ENCODE peak calls at places on chromosome 17, in ten cellular contexts. One of them, this sample, is unnamed.

GRCh38 chr17:19331134-19331533 is 31.4 kb downstream of the B9D1 start:
- DNase-seq in A549: no peak
- DNase-seq in IMR-90: peak
- DNase-seq in tibial nerve: no peak
- DNase-seq in Peyer's patch: no peak
- DNase-seq in heart left ventricle: no peak
- DNase-seq in body of pancreas: no peak
- DNase-seq in ovary: peak
- DNase-seq in GM12891: no peak
- DNase-seq in prostate gland: no peak
- DNase-seq in this sample: peak

GRCh38 chr17:42675348-42675983 is 1.3 kb downstream of the PLEKHH3 start:
- DNase-seq in A549: no peak
- DNase-seq in IMR-90: no peak
- DNase-seq in tibial nerve: no peak
- DNase-seq in Peyer's patch: no peak
- DNase-seq in heart left ventricle: peak
- DNase-seq in body of pancreas: peak
- DNase-seq in ovary: peak
- DNase-seq in GM12891: no peak
- DNase-seq in prostate gland: peak
- DNase-seq in this sample: no peak

GRCh38 chr17:39664581-39665561 is at the start of gene TCAP:
- DNase-seq in A549: no peak
- DNase-seq in IMR-90: no peak
- DNase-seq in tibial nerve: no peak
- DNase-seq in Peyer's patch: no peak
- DNase-seq in heart left ventricle: peak
- DNase-seq in body of pancreas: no peak
- DNase-seq in ovary: no peak
- DNase-seq in GM12891: no peak
- DNase-seq in prostate gland: no peak
- DNase-seq in this sample: no peak

GRCh38 chr17:40303009-40303657 is 5.8 kb upstream of the RARA start:
- DNase-seq in A549: peak
- DNase-seq in IMR-90: peak
- DNase-seq in tibial nerve: peak
- DNase-seq in Peyer's patch: peak
- DNase-seq in heart left ventricle: peak
- DNase-seq in body of pancreas: peak
- DNase-seq in ovary: no peak
- DNase-seq in GM12891: no peak
- DNase-seq in prostate gland: no peak
- DNase-seq in this sample: no peak

GRCh38 chr17:37512442-37513070 is 22.9 kb downstream of the DUSP14 start:
- DNase-seq in A549: no peak
- DNase-seq in IMR-90: no peak
- DNase-seq in tibial nerve: no peak
- DNase-seq in Peyer's patch: no peak
- DNase-seq in heart left ventricle: no peak
- DNase-seq in body of pancreas: no peak
- DNase-seq in ovary: no peak
- DNase-seq in GM12891: no peak
- DNase-seq in prostate gland: no peak
- DNase-seq in this sample: no peak

GRCh38 chr17:4806770-4807533 is at the start of gene PLD2:
- DNase-seq in A549: peak
- DNase-seq in IMR-90: peak
- DNase-seq in tibial nerve: peak
- DNase-seq in Peyer's patch: peak
- DNase-seq in heart left ventricle: peak
- DNase-seq in body of pancreas: peak
- DNase-seq in ovary: peak
- DNase-seq in GM12891: peak
- DNase-seq in prostate gland: peak
- DNase-seq in this sample: peak

GRCh38 chr17:60153606-60154355 is 4.0 kb downstream of the CA4 start:
- DNase-seq in A549: no peak
- DNase-seq in IMR-90: no peak
- DNase-seq in tibial nerve: no peak
- DNase-seq in Peyer's patch: no peak
- DNase-seq in heart left ventricle: no peak
- DNase-seq in body of pancreas: no peak
- DNase-seq in ovary: no peak
- DNase-seq in GM12891: no peak
- DNase-seq in prostate gland: no peak
- DNase-seq in this sample: no peak

GRCh38 chr17:7466644-7467341 is 12.6 kb downstream of the ZBTB4 start:
- DNase-seq in A549: no peak
- DNase-seq in IMR-90: peak
- DNase-seq in tibial nerve: peak
- DNase-seq in Peyer's patch: no peak
- DNase-seq in heart left ventricle: peak
- DNase-seq in body of pancreas: peak
- DNase-seq in ovary: peak
- DNase-seq in GM12891: no peak
- DNase-seq in prostate gland: no peak
- DNase-seq in this sample: no peak

GRCh38 chr17:55689672-55690071 is 33.0 kb downstream of the TMEM100 start:
- DNase-seq in A549: no peak
- DNase-seq in IMR-90: no peak
- DNase-seq in tibial nerve: no peak
- DNase-seq in Peyer's patch: no peak
- DNase-seq in heart left ventricle: no peak
- DNase-seq in body of pancreas: no peak
- DNase-seq in ovary: no peak
- DNase-seq in GM12891: no peak
- DNase-seq in prostate gland: no peak
- DNase-seq in this sample: no peak

GRCh38 chr17:1399679-1400512 is at the start of gene YWHAE:
- DNase-seq in A549: peak
- DNase-seq in IMR-90: peak
- DNase-seq in tibial nerve: peak
- DNase-seq in Peyer's patch: peak
- DNase-seq in heart left ventricle: peak
- DNase-seq in body of pancreas: peak
- DNase-seq in ovary: peak
- DNase-seq in GM12891: peak
- DNase-seq in prostate gland: peak
- DNase-seq in this sample: peak
- TF ChIP-seq POLR2A in A549: peak
- TF ChIP-seq POLR2A in IMR-90: peak
- TF ChIP-seq POLR2A in tibial nerve: peak
- TF ChIP-seq POLR2A in Peyer's patch: peak
- TF ChIP-seq POLR2A in heart left ventricle: peak
- TF ChIP-seq POLR2A in body of pancreas: peak
- TF ChIP-seq POLR2A in ovary: peak
- TF ChIP-seq POLR2A in GM12891: peak
- TF ChIP-seq POLR2A in prostate gland: peak
- TF ChIP-seq POLR2A in this sample: peak

GRCh38 chr17:28646039-28646754 is 1.2 kb upstream of the BLTP2 start:
- DNase-seq in A549: no peak
- DNase-seq in IMR-90: no peak
- DNase-seq in tibial nerve: peak
- DNase-seq in Peyer's patch: peak
- DNase-seq in heart left ventricle: no peak
- DNase-seq in body of pancreas: peak
- DNase-seq in ovary: peak
- DNase-seq in GM12891: no peak
- DNase-seq in prostate gland: no peak
- DNase-seq in this sample: no peak

GRCh38 chr17:28643979-28644781 is 778 bp downstream of the BLTP2 start:
- DNase-seq in A549: peak
- DNase-seq in IMR-90: peak
- DNase-seq in tibial nerve: peak
- DNase-seq in Peyer's patch: peak
- DNase-seq in heart left ventricle: no peak
- DNase-seq in body of pancreas: peak
- DNase-seq in ovary: no peak
- DNase-seq in GM12891: peak
- DNase-seq in prostate gland: peak
- DNase-seq in this sample: peak

GRCh38 chr17:28641579-28641978 is 3.4 kb downstream of the BLTP2 start:
- DNase-seq in A549: no peak
- DNase-seq in IMR-90: no peak
- DNase-seq in tibial nerve: no peak
- DNase-seq in Peyer's patch: no peak
- DNase-seq in heart left ventricle: no peak
- DNase-seq in body of pancreas: no peak
- DNase-seq in ovary: no peak
- DNase-seq in GM12891: no peak
- DNase-seq in prostate gland: no peak
- DNase-seq in this sample: no peak

GRCh38 chr17:28645576-28645939 is 600 bp upstream of the BLTP2 start:
- DNase-seq in A549: no peak
- DNase-seq in IMR-90: no peak
- DNase-seq in tibial nerve: no peak
- DNase-seq in Peyer's patch: no peak
- DNase-seq in heart left ventricle: no peak
- DNase-seq in body of pancreas: no peak
- DNase-seq in ovary: no peak
- DNase-seq in GM12891: no peak
- DNase-seq in prostate gland: no peak
- DNase-seq in this sample: no peak

DNA sequence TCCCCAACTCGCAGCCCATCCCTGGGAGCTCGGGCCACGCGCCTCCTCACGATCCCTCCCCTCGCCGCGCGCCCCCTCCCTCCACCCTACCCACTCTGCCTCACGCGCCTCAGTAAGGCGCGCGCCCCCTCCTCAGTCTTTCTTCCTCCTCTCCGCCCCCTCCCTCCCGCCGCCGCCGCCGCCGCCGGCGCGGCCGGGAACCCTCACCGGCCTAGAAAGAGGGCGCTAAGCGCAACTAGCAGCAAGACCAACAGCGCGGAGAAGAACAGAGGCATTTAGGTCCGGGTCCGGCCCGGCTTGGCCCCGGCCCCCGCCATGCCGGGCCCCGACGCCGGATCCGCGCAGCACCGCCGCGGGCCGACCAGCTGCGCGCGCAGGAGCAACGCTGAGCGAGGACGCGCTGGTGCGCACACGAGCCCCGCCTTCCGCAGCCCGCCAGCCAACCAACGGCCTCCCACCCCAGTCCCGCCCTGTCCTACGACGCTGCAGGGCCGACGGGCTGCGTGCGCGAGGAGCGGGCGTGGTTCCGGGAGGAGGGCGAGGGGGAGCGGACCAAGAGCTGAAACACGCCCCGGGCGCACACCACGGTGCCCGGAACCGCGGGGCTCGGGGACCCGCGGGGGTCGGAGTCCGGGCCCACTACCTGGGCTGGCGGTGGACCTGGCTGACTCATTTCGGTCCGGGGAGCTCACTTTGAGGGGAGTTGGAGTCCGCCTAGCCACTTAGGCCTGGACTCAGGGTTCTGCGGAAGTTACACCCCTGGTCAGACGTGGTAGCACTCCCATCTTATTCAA is at the start of gene BLTP2:
- DNase-seq in A549: peak
- DNase-seq in IMR-90: peak
- DNase-seq in tibial nerve: peak
- DNase-seq in Peyer's patch: peak
- DNase-seq in heart left ventricle: peak
- DNase-seq in body of pancreas: peak
- DNase-seq in ovary: peak
- DNase-seq in GM12891: peak
- DNase-seq in prostate gland: peak
- DNase-seq in this sample: peak
- TF ChIP-seq POLR2A in A549: peak
- TF ChIP-seq POLR2A in IMR-90: peak
- TF ChIP-seq POLR2A in tibial nerve: peak
- TF ChIP-seq POLR2A in Peyer's patch: peak
- TF ChIP-seq POLR2A in heart left ventricle: peak
- TF ChIP-seq POLR2A in body of pancreas: peak
- TF ChIP-seq POLR2A in ovary: peak
- TF ChIP-seq POLR2A in GM12891: peak
- TF ChIP-seq POLR2A in prostate gland: peak
- TF ChIP-seq POLR2A in this sample: peak

DNA sequence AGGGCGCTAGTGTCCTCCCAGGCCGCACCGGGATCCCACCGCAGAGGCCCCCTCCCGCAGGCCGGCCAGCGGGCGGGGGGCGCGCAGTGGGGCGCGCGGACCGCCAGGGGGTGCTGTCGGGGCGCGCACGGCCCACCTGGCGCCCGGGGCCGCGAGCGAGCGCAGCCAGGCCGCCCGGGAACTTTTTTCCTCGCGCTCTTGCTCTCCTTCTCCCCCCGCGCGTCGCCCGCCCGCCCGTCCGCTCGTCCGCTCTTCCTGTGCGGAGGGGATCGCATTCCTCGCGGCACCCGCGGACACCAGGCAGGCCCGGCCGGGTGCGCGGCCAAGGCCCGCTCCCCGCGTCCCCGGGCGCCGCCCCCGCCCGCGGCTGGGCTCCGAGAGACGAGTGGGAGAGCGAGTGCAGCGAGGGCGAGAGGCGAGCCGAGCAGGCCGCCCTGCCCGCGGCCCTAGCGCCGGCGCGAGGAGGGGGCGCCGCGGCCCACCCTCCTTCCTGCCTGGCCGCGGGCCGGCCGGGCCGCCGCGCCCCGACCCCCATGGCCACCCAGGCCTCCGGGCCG is at the start of gene RAI1:
- DNase-seq in A549: peak
- DNase-seq in IMR-90: peak
- DNase-seq in tibial nerve: peak
- DNase-seq in Peyer's patch: peak
- DNase-seq in heart left ventricle: peak
- DNase-seq in body of pancreas: peak
- DNase-seq in ovary: peak
- DNase-seq in GM12891: peak
- DNase-seq in prostate gland: peak
- DNase-seq in this sample: peak
- TF ChIP-seq POLR2A in A549: peak
- TF ChIP-seq POLR2A in IMR-90: peak
- TF ChIP-seq POLR2A in tibial nerve: no peak
- TF ChIP-seq POLR2A in Peyer's patch: peak
- TF ChIP-seq POLR2A in heart left ventricle: no peak
- TF ChIP-seq POLR2A in body of pancreas: peak
- TF ChIP-seq POLR2A in ovary: peak
- TF ChIP-seq POLR2A in GM12891: no peak
- TF ChIP-seq POLR2A in prostate gland: peak
- TF ChIP-seq POLR2A in this sample: peak

GRCh38 chr17:81003711-81004335 is 12.2 kb downstream of the CHMP6 start:
- DNase-seq in A549: no peak
- DNase-seq in IMR-90: no peak
- DNase-seq in tibial nerve: no peak
- DNase-seq in Peyer's patch: no peak
- DNase-seq in heart left ventricle: no peak
- DNase-seq in body of pancreas: no peak
- DNase-seq in ovary: peak
- DNase-seq in GM12891: peak
- DNase-seq in prostate gland: no peak
- DNase-seq in this sample: no peak
- TF ChIP-seq POLR2A in A549: peak
- TF ChIP-seq POLR2A in IMR-90: no peak
- TF ChIP-seq POLR2A in tibial nerve: no peak
- TF ChIP-seq POLR2A in Peyer's patch: no peak
- TF ChIP-seq POLR2A in heart left ventricle: no peak
- TF ChIP-seq POLR2A in body of pancreas: no peak
- TF ChIP-seq POLR2A in ovary: no peak
- TF ChIP-seq POLR2A in GM12891: no peak
- TF ChIP-seq POLR2A in prostate gland: no peak
- TF ChIP-seq POLR2A in this sample: peak